ENCODE peak calls at places on chromosomes 1 and 21, in five cellular contexts. V is A673, A is left ventricle myocardium inferior, Q is endodermal cell, O is cardiac fibroblast. H is an unnamed sample.

GRCh38 chr21:25176637-25177412 is 430.5 kb downstream of the MRPL39 start:
- DNase-seq in V (no peak), A (no peak), Q (no peak), O (no peak), H (peak)

GRCh38 chr1:64378826-64379225 is 91.1 kb upstream of the CACHD1 start:
- DNase-seq in V (no peak), A (no peak), Q (peak), O (peak), H (no peak)

GRCh38 chr1:101683561-101683960 is 313.2 kb downstream of the OLFM3 start:
- DNase-seq in V (no peak), A (no peak), Q (no peak), O (no peak), H (no peak)

GRCh38 chr1:205298191-205298994 is 23.2 kb downstream of the NUAK2 start:
- DNase-seq in V (peak), A (no peak), Q (peak), O (peak), H (peak)

GRCh38 chr1:111202366-111202706 is 1.9 kb upstream of the DENND2D start:
- DNase-seq in V (no peak), A (no peak), Q (no peak), O (no peak), H (no peak)

GRCh38 chr1:204260601-204261197 is 46.9 kb upstream of the GOLT1A start:
- DNase-seq in V (no peak), A (no peak), Q (no peak), O (no peak), H (no peak)

GRCh38 chr1:45337630-45338320 is 2.2 kb upstream of the TOE1 start:
- DNase-seq in V (no peak), A (no peak), Q (no peak), O (no peak), H (no peak)

GRCh38 chr1:184660462-184661191 is 94.0 kb downstream of the EDEM3 start:
- DNase-seq in V (no peak), A (no peak), Q (no peak), O (no peak), H (no peak)

GRCh38 chr1:103514920-103515503 is 10.5 kb upstream of the RNPC3 start:
- DNase-seq in V (peak), A (no peak), Q (no peak), O (peak), H (peak)

GRCh38 chr1:56081151-56081550 is 498.2 kb downstream of the PLPP3 start:
- DNase-seq in V (no peak), A (peak), Q (no peak), O (peak), H (no peak)

GRCh38 chr1:171805395-171806115 is 24.1 kb downstream of the METTL13 start:
- DNase-seq in V (no peak), A (no peak), Q (no peak), O (no peak), H (no peak)

GRCh38 chr1:27350673-27351540 is 9.1 kb downstream of the SYTL1 start:
- DNase-seq in V (no peak), A (peak), Q (peak), O (no peak), H (no peak)

GRCh38 chr1:221869759-221870158 is 127.9 kb upstream of the DUSP10 start:
- DNase-seq in V (no peak), A (no peak), Q (no peak), O (peak), H (no peak)

GRCh38 chr1:98316286-98316685 is 345.2 kb upstream of the SNX7 start:
- DNase-seq in V (peak), A (no peak), Q (no peak), O (peak), H (no peak)

GRCh38 chr1:17340358-17340757 is 31.6 kb upstream of the PADI6 start:
- DNase-seq in V (no peak), A (no peak), Q (peak), O (no peak), H (no peak)

GRCh38 chr1:17339521-17339920 is 31.5 kb downstream of the PADI4 start:
- DNase-seq in V (no peak), A (no peak), Q (no peak), O (no peak), H (no peak)

GRCh38 chr1:17342014-17342441 is 30.0 kb upstream of the PADI6 start:
- DNase-seq in V (no peak), A (no peak), Q (peak), O (no peak), H (no peak)

GRCh38 chr1:17335821-17336718 is 28.1 kb downstream of the PADI4 start:
- DNase-seq in V (peak), A (peak), Q (peak), O (peak), H (peak)

GRCh38 chr1:17338706-17339493 is 30.9 kb downstream of the PADI4 start:
- DNase-seq in V (no peak), A (no peak), Q (peak), O (no peak), H (no peak)
- TF ChIP-seq CTCF in V (no peak), A (no peak), Q (peak), O (no peak), H (peak)

GRCh38 chr21:34072145-34073031 is 990 bp upstream of the MRPS6 start:
- DNase-seq in V (no peak), A (no peak), Q (no peak), O (no peak), H (no peak)
- H3K4me3 ChIP-seq in V (peak), A (peak), Q (peak), O (peak), H (peak)

GRCh38 chr1:18386591-18386990 is 94.1 kb upstream of the KLHDC7A start:
- DNase-seq in V (no peak), A (no peak), Q (no peak), O (no peak), H (no peak)

GRCh38 chr1:18385239-18385790 is 95.4 kb upstream of the KLHDC7A start:
- DNase-seq in V (peak), A (peak), Q (peak), O (no peak), H (no peak)

GRCh38 chr1:18387307-18387706 is 93.4 kb upstream of the KLHDC7A start:
- DNase-seq in V (no peak), A (no peak), Q (no peak), O (no peak), H (no peak)

GRCh38 chr1:18384059-18384458 is 96.7 kb upstream of the KLHDC7A start:
- DNase-seq in V (no peak), A (no peak), Q (no peak), O (no peak), H (no peak)

GRCh38 chr1:18384477-18384876 is 96.3 kb upstream of the KLHDC7A start:
- DNase-seq in V (no peak), A (no peak), Q (peak), O (no peak), H (no peak)
- TF ChIP-seq CTCF in V (no peak), A (no peak), Q (no peak), O (no peak), H (no peak)

DNA sequence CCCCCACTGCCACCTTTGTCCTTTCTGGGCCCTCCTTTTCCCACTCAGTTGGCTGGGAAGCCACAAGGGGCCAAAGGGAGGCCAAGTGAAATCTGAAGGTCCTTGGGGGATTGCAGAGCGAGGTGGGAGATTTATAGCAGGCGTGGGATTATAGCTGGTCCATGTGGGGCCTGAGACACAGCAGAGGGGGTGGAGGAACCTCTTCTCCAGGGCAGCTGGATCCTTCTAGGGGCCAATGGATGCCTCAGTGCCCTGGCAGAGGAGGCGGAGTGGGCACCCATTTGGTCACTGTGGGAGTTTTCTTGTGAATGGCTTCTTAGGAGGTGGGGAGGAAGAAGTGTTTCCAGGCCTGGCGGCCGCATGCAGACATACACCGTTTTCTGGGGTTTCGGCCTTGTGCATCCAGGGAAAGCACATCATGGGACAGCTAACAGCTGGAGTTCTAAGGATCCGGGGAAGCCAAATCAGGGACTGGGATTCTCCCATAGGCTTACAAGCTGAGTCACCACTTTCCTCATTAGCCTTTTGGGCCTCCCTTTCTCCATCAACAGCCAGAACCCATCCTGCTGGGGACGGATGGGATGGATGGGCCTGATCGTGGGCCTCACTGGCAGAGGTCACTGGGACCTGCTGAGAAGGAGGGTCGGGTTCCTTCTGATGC is 76.5 kb downstream of the RHOU start:
- DNase-seq in V (no peak), A (no peak), Q (no peak), O (no peak), H (no peak)
- H3K4me3 ChIP-seq in V (no peak), A (no peak), Q (no peak), O (no peak), H (no peak)

DNA sequence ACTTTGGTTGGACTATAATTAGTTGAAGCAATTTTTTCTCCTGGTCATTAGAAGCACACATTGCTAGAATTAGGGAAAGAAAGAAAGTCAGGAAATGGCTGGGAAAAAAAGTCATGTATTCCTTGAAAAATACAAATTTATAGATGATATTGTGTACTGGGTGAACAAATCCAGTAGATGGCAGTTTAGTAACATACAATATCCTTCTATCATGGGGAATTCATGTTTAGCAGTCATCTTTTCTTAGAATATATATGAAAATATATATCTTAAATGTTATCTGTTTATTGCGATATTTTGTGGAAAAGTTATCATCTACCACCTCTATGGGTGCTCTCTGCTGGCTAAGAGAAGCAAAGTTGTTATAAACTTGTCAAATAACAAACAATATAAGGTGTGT is 13.1 kb upstream of the ZRANB2 start:
- DNase-seq in V (peak), A (no peak), Q (no peak), O (peak), H (no peak)
- TF ChIP-seq CTCF in V (peak), A (peak), Q (peak), O (peak), H (no peak)

DNA sequence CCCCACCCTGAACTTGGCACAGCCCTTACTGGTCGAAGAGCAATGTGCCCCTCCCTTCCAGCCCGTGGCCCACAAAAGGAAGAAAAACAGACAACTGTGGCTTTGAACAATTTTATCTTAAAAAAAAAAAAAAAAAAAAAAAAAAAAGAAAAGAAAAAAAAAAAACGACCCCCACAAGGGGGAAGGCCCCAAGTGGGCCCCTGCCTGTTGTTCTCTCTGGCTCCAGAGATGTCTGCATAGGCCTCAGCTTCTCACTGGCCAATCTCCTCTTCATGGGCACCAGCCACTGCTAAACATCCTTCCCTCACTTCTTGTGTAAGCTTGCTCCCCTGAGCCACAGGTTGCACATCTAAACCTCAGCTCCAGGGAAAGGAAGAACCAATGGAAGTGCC is 386 bp upstream of the TSTD1 start:
- DNase-seq in V (no peak), A (no peak), Q (no peak), O (no peak), H (no peak)
- H3K4me3 ChIP-seq in V (no peak), A (peak), Q (peak), O (peak), H (no peak)

DNA sequence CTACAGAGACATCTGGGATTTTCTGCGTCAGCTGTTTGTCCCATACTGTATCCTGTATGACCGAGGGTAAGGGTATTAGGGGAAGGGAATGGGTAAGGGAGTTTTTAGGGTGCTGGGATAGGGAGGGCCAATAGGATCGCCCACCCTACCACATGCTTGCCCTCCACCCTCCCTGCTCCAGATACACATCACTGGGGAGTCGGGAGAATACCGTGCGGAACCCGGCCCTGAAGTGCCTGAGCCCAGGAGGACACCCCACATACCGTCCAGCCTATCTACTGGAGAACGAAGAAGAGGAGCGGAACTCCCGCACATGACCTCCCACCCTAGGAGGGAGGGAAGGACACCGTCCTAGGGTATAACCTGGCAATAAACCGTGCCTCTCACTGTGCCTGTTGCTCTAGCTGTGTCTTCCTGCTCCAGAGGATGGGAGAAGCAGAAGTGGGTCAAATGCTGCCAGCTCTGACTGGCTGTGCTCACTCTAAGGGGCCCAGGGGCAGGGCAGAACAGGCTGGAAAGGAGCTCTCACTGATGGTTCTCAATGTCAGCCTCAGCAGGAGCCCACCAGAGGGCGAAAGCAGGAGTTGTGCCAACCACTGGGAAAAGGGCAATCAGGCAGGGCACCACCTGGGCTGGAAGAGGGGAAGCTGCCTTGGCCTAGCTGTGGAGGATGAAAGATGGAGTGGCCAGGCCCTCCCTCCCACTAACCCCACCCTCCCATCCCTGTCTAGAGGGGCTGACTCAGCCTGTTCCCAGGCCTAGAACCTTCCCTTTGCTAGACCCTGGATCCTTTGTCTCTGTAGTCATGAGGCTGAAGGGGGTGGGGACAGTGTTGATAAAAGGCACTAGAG is 440 bp upstream of the LENEP start:
- DNase-seq in V (no peak), A (no peak), Q (peak), O (peak), H (no peak)
- TF ChIP-seq CTCF in V (peak), A (no peak), Q (peak), O (no peak), H (peak)

GRCh38 chr21:45387506-45387905 is 17.5 kb upstream of the COL18A1 start:
- DNase-seq in V (no peak), A (peak), Q (no peak), O (no peak), H (no peak)
- H3K4me3 ChIP-seq in V (no peak), A (no peak), Q (no peak), O (no peak), H (no peak)